ENCODE peak calls at places on chromosomes 1 and 21, in ten cellular contexts. One of them, this sample, is unnamed.

GRCh38 chr1:51788938-51789337 is 89.6 kb downstream of the NRDC start:
- DNase-seq in SK-MEL-5: no peak
- DNase-seq in activated T-cell treated with anti-CD3 and anti-CD28 coated beads for 1 hour: no peak
- DNase-seq in naive thymus-derived CD4-positive, alpha-beta T cell: no peak
- DNase-seq in C1 segment of cervical spinal cord: no peak
- DNase-seq in posterior cingulate gyrus: no peak
- DNase-seq in T-helper 2 cell: no peak
- DNase-seq in sigmoid colon: no peak
- DNase-seq in stimulated activated CD4-positive, alpha-beta T cell treated with anti-CD3 and anti-CD28 coated beads, Interleukin-1b, Interleukin-23, amount 100 ng/mL, for 4 hours: no peak
- DNase-seq in 8988T: no peak
- DNase-seq in this sample: no peak

GRCh38 chr1:167094690-167095089 is 815 bp downstream of the STYXL2 start:
- DNase-seq in SK-MEL-5: no peak
- DNase-seq in activated T-cell treated with anti-CD3 and anti-CD28 coated beads for 1 hour: no peak
- DNase-seq in naive thymus-derived CD4-positive, alpha-beta T cell: no peak
- DNase-seq in C1 segment of cervical spinal cord: no peak
- DNase-seq in posterior cingulate gyrus: no peak
- DNase-seq in T-helper 2 cell: no peak
- DNase-seq in sigmoid colon: no peak
- DNase-seq in stimulated activated CD4-positive, alpha-beta T cell treated with anti-CD3 and anti-CD28 coated beads, Interleukin-1b, Interleukin-23, amount 100 ng/mL, for 4 hours: no peak
- DNase-seq in 8988T: no peak
- DNase-seq in this sample: no peak

GRCh38 chr1:106978477-106979322 is 77.8 kb upstream of the PRMT6 start:
- DNase-seq in SK-MEL-5: no peak
- DNase-seq in activated T-cell treated with anti-CD3 and anti-CD28 coated beads for 1 hour: no peak
- DNase-seq in naive thymus-derived CD4-positive, alpha-beta T cell: no peak
- DNase-seq in C1 segment of cervical spinal cord: no peak
- DNase-seq in posterior cingulate gyrus: no peak
- DNase-seq in T-helper 2 cell: no peak
- DNase-seq in sigmoid colon: no peak
- DNase-seq in stimulated activated CD4-positive, alpha-beta T cell treated with anti-CD3 and anti-CD28 coated beads, Interleukin-1b, Interleukin-23, amount 100 ng/mL, for 4 hours: no peak
- DNase-seq in 8988T: no peak
- DNase-seq in this sample: no peak

GRCh38 chr1:9576903-9577302 is 11.8 kb upstream of the TMEM201 start:
- DNase-seq in SK-MEL-5: no peak
- DNase-seq in activated T-cell treated with anti-CD3 and anti-CD28 coated beads for 1 hour: no peak
- DNase-seq in naive thymus-derived CD4-positive, alpha-beta T cell: no peak
- DNase-seq in C1 segment of cervical spinal cord: no peak
- DNase-seq in posterior cingulate gyrus: no peak
- DNase-seq in T-helper 2 cell: no peak
- DNase-seq in sigmoid colon: no peak
- DNase-seq in stimulated activated CD4-positive, alpha-beta T cell treated with anti-CD3 and anti-CD28 coated beads, Interleukin-1b, Interleukin-23, amount 100 ng/mL, for 4 hours: no peak
- DNase-seq in 8988T: no peak
- DNase-seq in this sample: no peak

GRCh38 chr1:3698660-3699408 is 46.5 kb downstream of the TP73 start:
- DNase-seq in SK-MEL-5: no peak
- DNase-seq in activated T-cell treated with anti-CD3 and anti-CD28 coated beads for 1 hour: no peak
- DNase-seq in naive thymus-derived CD4-positive, alpha-beta T cell: no peak
- DNase-seq in C1 segment of cervical spinal cord: no peak
- DNase-seq in posterior cingulate gyrus: no peak
- DNase-seq in T-helper 2 cell: no peak
- DNase-seq in sigmoid colon: no peak
- DNase-seq in stimulated activated CD4-positive, alpha-beta T cell treated with anti-CD3 and anti-CD28 coated beads, Interleukin-1b, Interleukin-23, amount 100 ng/mL, for 4 hours: no peak
- DNase-seq in 8988T: no peak
- DNase-seq in this sample: no peak

GRCh38 chr1:218284377-218284916 is 646 bp upstream of the RRP15 start:
- DNase-seq in SK-MEL-5: no peak
- DNase-seq in activated T-cell treated with anti-CD3 and anti-CD28 coated beads for 1 hour: no peak
- DNase-seq in naive thymus-derived CD4-positive, alpha-beta T cell: no peak
- DNase-seq in C1 segment of cervical spinal cord: no peak
- DNase-seq in posterior cingulate gyrus: peak; percentile 85
- DNase-seq in T-helper 2 cell: no peak
- DNase-seq in sigmoid colon: no peak
- DNase-seq in stimulated activated CD4-positive, alpha-beta T cell treated with anti-CD3 and anti-CD28 coated beads, Interleukin-1b, Interleukin-23, amount 100 ng/mL, for 4 hours: no peak
- DNase-seq in 8988T: peak; percentile 14
- DNase-seq in this sample: no peak

GRCh38 chr1:214493126-214493796 is 58.1 kb downstream of the PTPN14 start:
- DNase-seq in SK-MEL-5: no peak
- DNase-seq in activated T-cell treated with anti-CD3 and anti-CD28 coated beads for 1 hour: no peak
- DNase-seq in naive thymus-derived CD4-positive, alpha-beta T cell: no peak
- DNase-seq in C1 segment of cervical spinal cord: no peak
- DNase-seq in posterior cingulate gyrus: no peak
- DNase-seq in T-helper 2 cell: no peak
- DNase-seq in sigmoid colon: no peak
- DNase-seq in stimulated activated CD4-positive, alpha-beta T cell treated with anti-CD3 and anti-CD28 coated beads, Interleukin-1b, Interleukin-23, amount 100 ng/mL, for 4 hours: no peak
- DNase-seq in 8988T: no peak
- DNase-seq in this sample: no peak

GRCh38 chr21:32771134-32771523 is 426 bp downstream of the PAXBP1 start:
- DNase-seq in SK-MEL-5: peak; percentile 44
- DNase-seq in activated T-cell treated with anti-CD3 and anti-CD28 coated beads for 1 hour: peak; percentile 15
- DNase-seq in naive thymus-derived CD4-positive, alpha-beta T cell: no peak
- DNase-seq in C1 segment of cervical spinal cord: no peak
- DNase-seq in posterior cingulate gyrus: no peak
- DNase-seq in T-helper 2 cell: no peak
- DNase-seq in sigmoid colon: peak; percentile 84
- DNase-seq in stimulated activated CD4-positive, alpha-beta T cell treated with anti-CD3 and anti-CD28 coated beads, Interleukin-1b, Interleukin-23, amount 100 ng/mL, for 4 hours: peak; percentile 10
- DNase-seq in 8988T: peak; percentile 39
- DNase-seq in this sample: no peak

GRCh38 chr1:234617986-234618725 is 8.2 kb upstream of the IRF2BP2 start:
- DNase-seq in SK-MEL-5: no peak
- DNase-seq in activated T-cell treated with anti-CD3 and anti-CD28 coated beads for 1 hour: no peak
- DNase-seq in naive thymus-derived CD4-positive, alpha-beta T cell: no peak
- DNase-seq in C1 segment of cervical spinal cord: no peak
- DNase-seq in posterior cingulate gyrus: no peak
- DNase-seq in T-helper 2 cell: no peak
- DNase-seq in sigmoid colon: no peak
- DNase-seq in stimulated activated CD4-positive, alpha-beta T cell treated with anti-CD3 and anti-CD28 coated beads, Interleukin-1b, Interleukin-23, amount 100 ng/mL, for 4 hours: no peak
- DNase-seq in 8988T: no peak
- DNase-seq in this sample: no peak

GRCh38 chr1:147676306-147677085 is 6.2 kb upstream of the ACP6 start:
- DNase-seq in SK-MEL-5: peak; percentile 94
- DNase-seq in activated T-cell treated with anti-CD3 and anti-CD28 coated beads for 1 hour: no peak
- DNase-seq in naive thymus-derived CD4-positive, alpha-beta T cell: no peak
- DNase-seq in C1 segment of cervical spinal cord: no peak
- DNase-seq in posterior cingulate gyrus: no peak
- DNase-seq in T-helper 2 cell: no peak
- DNase-seq in sigmoid colon: no peak
- DNase-seq in stimulated activated CD4-positive, alpha-beta T cell treated with anti-CD3 and anti-CD28 coated beads, Interleukin-1b, Interleukin-23, amount 100 ng/mL, for 4 hours: no peak
- DNase-seq in 8988T: no peak
- DNase-seq in this sample: no peak

GRCh38 chr1:178684111-178684510 is 40.9 kb upstream of the RALGPS2 start:
- DNase-seq in SK-MEL-5: no peak
- DNase-seq in activated T-cell treated with anti-CD3 and anti-CD28 coated beads for 1 hour: no peak
- DNase-seq in naive thymus-derived CD4-positive, alpha-beta T cell: no peak
- DNase-seq in C1 segment of cervical spinal cord: no peak
- DNase-seq in posterior cingulate gyrus: no peak
- DNase-seq in T-helper 2 cell: no peak
- DNase-seq in sigmoid colon: no peak
- DNase-seq in stimulated activated CD4-positive, alpha-beta T cell treated with anti-CD3 and anti-CD28 coated beads, Interleukin-1b, Interleukin-23, amount 100 ng/mL, for 4 hours: no peak
- DNase-seq in 8988T: no peak
- DNase-seq in this sample: no peak

GRCh38 chr1:15799928-15800835 is 7.3 kb downstream of the UQCRHL start:
- DNase-seq in SK-MEL-5: no peak
- DNase-seq in activated T-cell treated with anti-CD3 and anti-CD28 coated beads for 1 hour: no peak
- DNase-seq in naive thymus-derived CD4-positive, alpha-beta T cell: no peak
- DNase-seq in C1 segment of cervical spinal cord: no peak
- DNase-seq in posterior cingulate gyrus: no peak
- DNase-seq in T-helper 2 cell: no peak
- DNase-seq in sigmoid colon: peak; percentile 74
- DNase-seq in stimulated activated CD4-positive, alpha-beta T cell treated with anti-CD3 and anti-CD28 coated beads, Interleukin-1b, Interleukin-23, amount 100 ng/mL, for 4 hours: no peak
- DNase-seq in 8988T: no peak
- DNase-seq in this sample: peak; percentile 6

GRCh38 chr1:99525313-99525712 is 120.6 kb upstream of the PALMD start:
- DNase-seq in SK-MEL-5: no peak
- DNase-seq in activated T-cell treated with anti-CD3 and anti-CD28 coated beads for 1 hour: no peak
- DNase-seq in naive thymus-derived CD4-positive, alpha-beta T cell: no peak
- DNase-seq in C1 segment of cervical spinal cord: no peak
- DNase-seq in posterior cingulate gyrus: no peak
- DNase-seq in T-helper 2 cell: no peak
- DNase-seq in sigmoid colon: no peak
- DNase-seq in stimulated activated CD4-positive, alpha-beta T cell treated with anti-CD3 and anti-CD28 coated beads, Interleukin-1b, Interleukin-23, amount 100 ng/mL, for 4 hours: no peak
- DNase-seq in 8988T: no peak
- DNase-seq in this sample: no peak

GRCh38 chr1:41399148-41399795 is 38.0 kb downstream of the FOXO6 start:
- DNase-seq in SK-MEL-5: no peak
- DNase-seq in activated T-cell treated with anti-CD3 and anti-CD28 coated beads for 1 hour: no peak
- DNase-seq in naive thymus-derived CD4-positive, alpha-beta T cell: no peak
- DNase-seq in C1 segment of cervical spinal cord: peak; percentile 25
- DNase-seq in posterior cingulate gyrus: peak; percentile 91
- DNase-seq in T-helper 2 cell: no peak
- DNase-seq in sigmoid colon: no peak
- DNase-seq in stimulated activated CD4-positive, alpha-beta T cell treated with anti-CD3 and anti-CD28 coated beads, Interleukin-1b, Interleukin-23, amount 100 ng/mL, for 4 hours: no peak
- DNase-seq in 8988T: no peak
- DNase-seq in this sample: no peak

This sample was measured in hypothalamus.